ENCODE peak calls at places on chromosomes 3 and 15, in nine cellular contexts. D is hepatocyte, E is HepG2, N is lung, U is BJ, I is adrenal gland, A is lower lobe of right lung, L is BE2C, F is psoas muscle. Y is an unnamed sample.
A peak's percentile ranks its signal among the peaks of the same experiment; 100 is the strongest.

GRCh38 chr15:78082106-78082742 is 4.7 kb upstream of the TBC1D2B start:
- DNase-seq in D (no peak), E (no peak), N (no peak), U (no peak), I (no peak), A (no peak), L (no peak), F (no peak), Y (no peak)

GRCh38 chr15:93983501-93983900 is 247.9 kb upstream of the MCTP2 start:
- DNase-seq in D (no peak), E (no peak), N (no peak), U (no peak), I (peak; percentile 19), A (no peak), L (no peak), F (no peak), Y (peak; percentile 30)

GRCh38 chr15:62941719-62942118 is 100.8 kb upstream of the TPM1 start:
- DNase-seq in D (no peak), E (no peak), N (no peak), U (no peak), I (no peak), A (no peak), L (no peak), F (no peak), Y (no peak)

GRCh38 chr15:41970456-41970855 is 1.9 kb downstream of the EHD4 start:
- DNase-seq in D (no peak), E (no peak), N (no peak), U (no peak), I (no peak), A (no peak), L (no peak), F (no peak), Y (no peak)

GRCh38 chr3:194312743-194313281 is 38.3 kb downstream of the CPN2 start:
- DNase-seq in D (peak; percentile 83), E (peak; percentile 33), N (no peak), U (peak; percentile 46), I (peak; percentile 73), A (no peak), L (peak; percentile 49), F (peak; percentile 70), Y (no peak)

GRCh38 chr3:18538463-18538862 is 113.3 kb upstream of the SATB1 start:
- DNase-seq in D (no peak), E (no peak), N (no peak), U (no peak), I (no peak), A (no peak), L (no peak), F (no peak), Y (no peak)

GRCh38 chr3:87175662-87176230 is 51.4 kb upstream of the CHMP2B start:
- DNase-seq in D (no peak), E (no peak), N (no peak), U (peak; percentile 22), I (no peak), A (no peak), L (no peak), F (no peak), Y (no peak)

GRCh38 chr3:3177861-3178497 is 1.5 kb downstream of the CRBN start:
- DNase-seq in D (no peak), E (peak; percentile 14), N (no peak), U (no peak), I (no peak), A (no peak), L (no peak), F (no peak), Y (no peak)

DNA sequence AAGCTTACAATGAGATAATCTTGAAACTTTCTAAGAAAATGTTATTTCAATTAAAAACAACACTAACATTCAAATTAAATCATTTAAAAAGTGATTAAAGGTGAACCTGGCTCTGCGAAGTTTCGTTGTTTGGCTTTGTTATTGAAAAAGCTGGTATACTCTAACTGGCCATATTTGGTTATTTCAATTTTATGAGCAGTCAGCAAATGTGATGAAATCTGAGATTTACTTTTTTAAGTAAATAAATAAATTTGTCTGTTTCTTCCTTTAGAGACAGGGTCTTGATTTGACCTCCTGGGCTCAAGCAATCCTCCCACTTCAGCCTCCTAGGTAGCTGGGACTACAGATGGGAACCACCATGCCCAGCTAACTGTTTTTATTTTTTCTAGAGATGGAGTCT is 38.0 kb downstream of the CDV3 start:
- DNase-seq in D (no peak), E (no peak), N (no peak), U (no peak), I (no peak), A (no peak), L (no peak), F (no peak), Y (no peak)
- H3K36me3 ChIP-seq in D (no peaks in the 10 kb centered on the region), E (peaks cover 43% of the 10 kb centered on the region), N (peaks cover 11% of the 10 kb centered on the region), U (peaks cover 2% of the 10 kb centered on the region), I (peaks cover 20% of the 10 kb centered on the region), A (peaks cover 74% of the 10 kb centered on the region), L (peaks cover 76% of the 10 kb centered on the region), F (no peaks in the 10 kb centered on the region), Y (peaks cover 91% of the 10 kb centered on the region)

DNA sequence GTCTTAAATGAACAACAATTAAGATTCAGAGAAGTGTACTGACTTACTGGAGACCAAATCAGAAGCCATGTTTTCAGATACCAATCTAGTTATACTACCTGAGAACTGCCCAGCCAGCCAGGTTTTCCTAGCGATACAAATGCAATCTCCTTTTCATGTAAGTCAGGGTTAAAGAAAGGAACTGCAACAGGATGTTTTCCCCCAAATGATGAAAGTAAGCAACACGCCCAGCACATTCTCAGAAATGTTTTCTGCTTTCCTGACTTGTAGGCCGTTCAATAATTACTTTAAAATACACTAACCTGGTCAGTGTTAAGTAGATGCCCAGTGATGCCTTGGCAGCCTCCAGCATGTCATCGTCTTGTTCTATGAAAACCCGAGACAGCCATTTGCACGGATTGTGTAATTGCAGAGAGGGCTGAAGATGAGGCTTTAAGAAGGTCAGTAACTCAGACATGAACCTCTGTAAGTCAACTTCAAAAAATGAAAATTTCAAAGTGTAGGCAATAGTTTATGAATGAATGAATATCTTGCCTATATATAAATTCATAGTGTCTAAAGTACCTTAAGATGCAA is 30.3 kb downstream of the LINS1 start:
- DNase-seq in D (no peak), E (no peak), N (no peak), U (no peak), I (no peak), A (no peak), L (no peak), F (no peak), Y (no peak)
- H3K36me3 ChIP-seq in D (no peaks in the 10 kb centered on the region), E (peaks cover 35% of the 10 kb centered on the region), N (peaks cover 15% of the 10 kb centered on the region), U (peaks cover 3% of the 10 kb centered on the region), I (peaks cover 14% of the 10 kb centered on the region), A (peaks cover 42% of the 10 kb centered on the region), L (peaks cover 39% of the 10 kb centered on the region), F (no peaks in the 10 kb centered on the region), Y (peaks cover 13% of the 10 kb centered on the region)

GRCh38 chr15:75001310-75001709 is 5.9 kb downstream of the SCAMP5 start:
- DNase-seq in D (no peak), E (no peak), N (no peak), U (no peak), I (no peak), A (peak; percentile 15), L (no peak), F (no peak), Y (no peak)
- H3K36me3 ChIP-seq in D (no peaks in the 10 kb centered on the region), E (no peaks in the 10 kb centered on the region), N (no peaks in the 10 kb centered on the region), U (no peaks in the 10 kb centered on the region), I (no peaks in the 10 kb centered on the region), A (no peaks in the 10 kb centered on the region), L (peaks cover 39% of the 10 kb centered on the region), F (no peaks in the 10 kb centered on the region), Y (no peaks in the 10 kb centered on the region)

DNA sequence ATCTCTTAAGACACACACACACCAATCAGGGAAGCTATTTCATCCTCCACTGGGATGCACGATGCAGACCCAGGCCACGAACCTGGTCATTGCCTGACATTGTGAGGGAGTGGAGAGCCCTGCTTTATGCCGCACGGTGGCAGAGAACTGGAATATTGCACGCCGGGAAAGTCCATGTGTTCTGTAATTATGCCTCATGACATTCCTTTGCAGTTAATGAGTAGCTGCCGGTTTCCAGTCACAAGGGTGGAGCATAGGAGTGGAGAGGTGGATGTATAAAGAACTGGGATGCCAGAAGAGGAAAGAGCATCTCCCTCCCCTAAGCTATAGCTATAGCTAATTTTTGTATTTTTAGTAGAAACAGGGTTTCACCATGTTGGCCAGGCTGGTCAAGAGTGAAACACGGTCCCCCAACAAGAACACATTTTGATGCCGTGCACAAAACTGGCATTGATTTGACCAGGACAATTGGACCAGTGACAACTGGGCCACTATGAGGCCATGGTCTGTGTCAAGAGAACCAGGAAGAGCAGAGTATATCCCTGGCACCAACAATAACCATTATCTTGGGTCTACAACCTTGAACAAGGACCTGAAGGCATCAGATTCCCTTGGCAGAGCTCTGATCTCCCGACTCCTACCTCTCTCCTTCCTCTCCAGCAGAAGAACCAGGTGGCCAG is 51.4 kb downstream of the SH3BP5 start:
- DNase-seq in D (peak; percentile 55), E (peak; percentile 21), N (no peak), U (no peak), I (no peak), A (no peak), L (no peak), F (no peak), Y (no peak)
- H3K36me3 ChIP-seq in D (no peaks in the 10 kb centered on the region), E (no peaks in the 10 kb centered on the region), N (peaks cover under 1% of the 10 kb centered on the region), U (no peaks in the 10 kb centered on the region), I (peaks cover 3% of the 10 kb centered on the region), A (peaks cover 8% of the 10 kb centered on the region), L (no peaks in the 10 kb centered on the region), F (no peaks in the 10 kb centered on the region), Y (no peaks in the 10 kb centered on the region)

GRCh38 chr15:64138542-64138941 is 13.0 kb upstream of the SNX22 start:
- DNase-seq in D (no peak), E (no peak), N (no peak), U (no peak), I (no peak), A (no peak), L (no peak), F (no peak), Y (no peak)
- H3K36me3 ChIP-seq in D (peaks cover 3% of the 10 kb centered on the region), E (peaks cover 64% of the 10 kb centered on the region), N (peaks cover 56% of the 10 kb centered on the region), U (peaks cover 36% of the 10 kb centered on the region), I (peaks cover 71% of the 10 kb centered on the region), A (peaks cover 85% of the 10 kb centered on the region), L (peaks cover 44% of the 10 kb centered on the region), F (peaks cover 14% of the 10 kb centered on the region), Y (peaks cover 51% of the 10 kb centered on the region)